ENCODE peak calls at places on chromosomes 1 and 21, in seven cellular contexts. Y is WTC11, E is HEK293T, I is HCT116, D is H1, L is K562, P is GM12878. T is an unnamed sample.

GRCh38 chr1:238658766-238659165 is 727.6 kb upstream of the CHRM3 start:
- DNase-seq in Y (no peak), E (no peak), I (no peak), D (no peak), L (no peak), P (no peak), T (no peak)

GRCh38 chr21:37574751-37575150 is 208.2 kb downstream of the DYRK1A start:
- DNase-seq in Y (no peak), E (no peak), I (no peak), D (no peak), L (no peak), P (no peak), T (no peak)

GRCh38 chr1:176183618-176184017 is 23.5 kb downstream of the COP1 start:
- DNase-seq in Y (no peak), E (no peak), I (no peak), D (no peak), L (no peak), P (no peak), T (no peak)

GRCh38 chr1:201636581-201636980 is 97.7 kb downstream of the NAV1 start:
- DNase-seq in Y (no peak), E (no peak), I (no peak), D (no peak), L (no peak), P (no peak), T (no peak)

GRCh38 chr1:236165238-236165981 is 23.1 kb downstream of the GPR137B start:
- DNase-seq in Y (no peak), E (no peak), I (no peak), D (no peak), L (no peak), P (no peak), T (no peak)

GRCh38 chr1:218646288-218646687 is 301.2 kb downstream of the TGFB2 start:
- DNase-seq in Y (no peak), E (no peak), I (no peak), D (no peak), L (no peak), P (no peak), T (peak; percentile 35)

GRCh38 chr21:24716306-24716918 is 890.9 kb downstream of the MRPL39 start:
- DNase-seq in Y (no peak), E (no peak), I (no peak), D (no peak), L (no peak), P (no peak), T (no peak)

GRCh38 chr1:53133261-53134041 is 9.0 kb downstream of the SLC1A7 start:
- DNase-seq in Y (no peak), E (no peak), I (no peak), D (no peak), L (no peak), P (no peak), T (no peak)

GRCh38 chr1:89361681-89362080 is 2.2 kb upstream of the GBP6 start:
- DNase-seq in Y (peak; percentile 40), E (no peak), I (no peak), D (no peak), L (no peak), P (no peak), T (no peak)

GRCh38 chr21:32233055-32233546 is 45.7 kb downstream of the MIS18A start:
- DNase-seq in Y (no peak), E (no peak), I (no peak), D (no peak), L (no peak), P (no peak), T (no peak)

GRCh38 chr1:119873166-119874025 is 22.9 kb downstream of the ADAM30 start:
- DNase-seq in Y (no peak), E (no peak), I (no peak), D (no peak), L (no peak), P (no peak), T (no peak)

GRCh38 chr1:104064391-104064790 is 314.7 kb downstream of the AMY1C start:
- DNase-seq in Y (no peak), E (no peak), I (no peak), D (no peak), L (no peak), P (no peak), T (no peak)

GRCh38 chr1:164617607-164618564 is 58.9 kb downstream of the PBX1 start:
- DNase-seq in Y (peak; percentile 71), E (peak; percentile 54), I (peak; percentile 19), D (peak; percentile 21), L (peak; percentile 34), P (no peak), T (peak; percentile 23)

GRCh38 chr1:234963180-234963903 is 165.3 kb downstream of the TOMM20 start:
- DNase-seq in Y (no peak), E (no peak), I (no peak), D (no peak), L (peak; percentile 76), P (peak; percentile 97), T (peak; percentile 99)

GRCh38 chr21:42245348-42246185 is 26.6 kb downstream of the ABCG1 start:
- DNase-seq in Y (peak; percentile 42), E (no peak), I (no peak), D (no peak), L (no peak), P (no peak), T (no peak)

GRCh38 chr1:93575586-93576271 is 105.9 kb downstream of the BCAR3 start:
- DNase-seq in Y (no peak), E (no peak), I (no peak), D (no peak), L (no peak), P (no peak), T (no peak)
- TF ChIP-seq SP1 in Y (no peak), E (no peak), I (no peak), D (no peak), L (no peak), P (no peak), T (no peak)

GRCh38 chr1:158931055-158931737 is at the start of gene PYHIN1:
- DNase-seq in Y (no peak), E (no peak), I (no peak), D (no peak), L (no peak), P (no peak), T (no peak)
- TF ChIP-seq SP1 in Y (no peak), E (no peak), I (no peak), D (no peak), L (no peak), P (no peak), T (no peak)

GRCh38 chr21:44910229-44911065 is 10.3 kb downstream of the ITGB2 start:
- DNase-seq in Y (no peak), E (no peak), I (no peak), D (no peak), L (no peak), P (no peak), T (peak; percentile 65)

GRCh38 chr21:44911066-44911383 is 9.7 kb downstream of the ITGB2 start:
- DNase-seq in Y (no peak), E (no peak), I (no peak), D (no peak), L (no peak), P (no peak), T (no peak)

GRCh38 chr21:44909719-44910118 is 11.0 kb downstream of the ITGB2 start:
- DNase-seq in Y (no peak), E (no peak), I (no peak), D (no peak), L (no peak), P (no peak), T (no peak)

GRCh38 chr21:44912158-44912473 is 8.6 kb downstream of the ITGB2 start:
- DNase-seq in Y (no peak), E (no peak), I (no peak), D (no peak), L (no peak), P (no peak), T (no peak)

DNA sequence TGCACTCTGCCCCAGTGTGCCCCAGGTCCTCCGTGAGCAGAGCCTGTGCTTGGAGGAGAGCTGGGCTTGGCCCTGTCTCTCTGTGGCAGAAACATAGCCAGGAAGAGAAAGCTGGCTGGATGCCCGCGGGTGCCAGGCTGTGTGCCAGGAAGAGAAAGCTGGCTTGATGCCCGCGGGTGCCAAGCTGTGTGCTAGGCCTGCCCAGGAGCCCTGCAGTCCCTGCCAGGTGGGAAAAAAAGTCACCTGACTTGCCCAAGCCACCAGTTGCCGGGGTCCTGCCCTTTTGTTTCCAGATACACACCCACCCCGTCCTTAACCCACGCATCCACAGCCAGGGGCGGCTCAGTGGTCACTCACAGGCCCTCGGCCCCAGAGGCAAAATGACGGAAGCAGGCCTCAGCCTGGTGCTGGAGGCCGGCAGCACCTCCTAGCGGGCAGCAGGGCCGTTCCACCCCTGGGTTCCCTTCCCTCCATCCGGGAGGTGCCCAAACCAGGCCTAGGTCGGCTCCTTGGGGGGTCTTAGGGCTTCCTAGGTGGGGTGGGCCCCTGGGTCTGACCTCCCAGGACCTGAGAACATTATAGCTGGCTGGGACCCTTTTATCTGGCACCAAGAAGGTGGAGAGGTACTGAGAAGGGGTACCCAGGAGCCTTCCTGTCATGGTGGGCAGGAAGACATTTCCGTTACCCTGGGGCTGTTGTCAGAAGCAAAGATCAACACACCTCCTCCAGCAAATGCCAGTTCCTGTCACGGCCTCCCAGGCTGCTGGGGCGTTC is 9.1 kb downstream of the ITGB2 start:
- DNase-seq in Y (no peak), E (peak; percentile 47), I (no peak), D (no peak), L (peak; percentile 79), P (no peak), T (peak; percentile 46)
- TF ChIP-seq SP1 in Y (no peak), E (no peak), I (no peak), D (no peak), L (no peak), P (no peak), T (no peak)

GRCh38 chr1:149848811-149849210 is 50.6 kb upstream of the BOLA1 start:
- DNase-seq in Y (no peak), E (no peak), I (no peak), D (no peak), L (no peak), P (no peak), T (peak; percentile 10)
- TF ChIP-seq SP1 in Y (no peak), E (no peak), I (peak; percentile 8), D (no peak), L (no peak), P (no peak), T (no peak)

GRCh38 chr1:66770694-66771093 is 18.4 kb downstream of the DYNLT5 start:
- DNase-seq in Y (no peak), E (no peak), I (no peak), D (no peak), L (no peak), P (no peak), T (no peak)
- TF ChIP-seq SP1 in Y (no peak), E (no peak), I (no peak), D (no peak), L (no peak), P (no peak), T (no peak)

GRCh38 chr1:220970311-220970710 is 91.1 kb downstream of the HLX start:
- DNase-seq in Y (no peak), E (no peak), I (no peak), D (no peak), L (no peak), P (no peak), T (no peak)
- TF ChIP-seq SP1 in Y (no peak), E (no peak), I (no peak), D (no peak), L (no peak), P (no peak), T (no peak)

T was measured in HepG2.